ENCODE peak calls at places on chromosome 4, in six cellular contexts. C is PC-9, E is GM12878, X is ascending aorta, W is mucosa of descending colon, U is thyroid gland. K is an unnamed sample.

GRCh38 chr4:77159798-77160197 is 2.8 kb downstream of the CCNG2 start:
- DNase-seq in C (no peak), E (no peak), X (no peak), W (no peak), U (no peak), K (no peak)

GRCh38 chr4:101420661-101421060 is 73.3 kb upstream of the PPP3CA start:
- DNase-seq in C (no peak), E (no peak), X (no peak), W (no peak), U (no peak), K (peak)

GRCh38 chr4:60805500-60806313 is 394.4 kb upstream of the ADGRL3 start:
- DNase-seq in C (no peak), E (no peak), X (no peak), W (peak), U (no peak), K (peak)

GRCh38 chr4:3487861-3488260 is 24.8 kb downstream of the DOK7 start:
- DNase-seq in C (no peak), E (no peak), X (no peak), W (no peak), U (no peak), K (no peak)

GRCh38 chr4:1171306-1172227 is 816 bp downstream of the SPON2 start:
- DNase-seq in C (no peak), E (no peak), X (no peak), W (peak), U (peak), K (no peak)

GRCh38 chr4:7324651-7325121 is 110.0 kb downstream of the PSAPL1 start:
- DNase-seq in C (no peak), E (no peak), X (no peak), W (no peak), U (peak), K (no peak)

GRCh38 chr4:54230479-54231418 is 1.7 kb downstream of the PDGFRA start:
- DNase-seq in C (no peak), E (no peak), X (no peak), W (no peak), U (no peak), K (peak)

GRCh38 chr4:139663561-139664138 is 2.0 kb upstream of the MGST2 start:
- DNase-seq in C (no peak), E (no peak), X (no peak), W (no peak), U (no peak), K (no peak)

GRCh38 chr4:183607894-183608293 is 51.1 kb downstream of the RWDD4 start:
- DNase-seq in C (no peak), E (no peak), X (no peak), W (no peak), U (no peak), K (no peak)

GRCh38 chr4:86855572-86855971 is 6.4 kb upstream of the SLC10A6 start:
- DNase-seq in C (peak), E (no peak), X (no peak), W (no peak), U (no peak), K (peak)

GRCh38 chr4:81498046-81498445 is 26.3 kb upstream of the RASGEF1B start:
- DNase-seq in C (no peak), E (no peak), X (no peak), W (no peak), U (no peak), K (no peak)

GRCh38 chr4:141102367-141102766 is 30.9 kb downstream of the RNF150 start:
- DNase-seq in C (peak), E (no peak), X (no peak), W (no peak), U (no peak), K (peak)

GRCh38 chr4:70838400-70838971 is 1.2 kb downstream of the GRSF1 start:
- DNase-seq in C (no peak), E (no peak), X (no peak), W (no peak), U (no peak), K (peak)

GRCh38 chr4:180960758-180961401 is 1282.3 kb upstream of the TENM3 start:
- DNase-seq in C (no peak), E (no peak), X (no peak), W (no peak), U (no peak), K (peak)

GRCh38 chr4:6115746-6116586 is 84.4 kb downstream of the JAKMIP1 start:
- DNase-seq in C (no peak), E (no peak), X (no peak), W (no peak), U (no peak), K (no peak)

GRCh38 chr4:136737066-136737465 is 795.2 kb downstream of the PCDH18 start:
- DNase-seq in C (no peak), E (no peak), X (no peak), W (no peak), U (no peak), K (no peak)

GRCh38 chr4:56215901-56216300 is 171.4 kb downstream of the AASDH start:
- DNase-seq in C (no peak), E (no peak), X (no peak), W (peak), U (no peak), K (peak)

GRCh38 chr4:114277690-114278089 is 298.2 kb upstream of the ARSJ start:
- DNase-seq in C (no peak), E (no peak), X (no peak), W (no peak), U (no peak), K (peak)

GRCh38 chr4:13348216-13348615 is 135.9 kb downstream of the RAB28 start:
- DNase-seq in C (no peak), E (no peak), X (no peak), W (no peak), U (no peak), K (no peak)

GRCh38 chr4:101594588-101594987 is 195.9 kb upstream of the BANK1 start:
- DNase-seq in C (no peak), E (no peak), X (no peak), W (peak), U (no peak), K (no peak)

GRCh38 chr4:182242793-182243192 is 409 bp upstream of the TENM3 start:
- DNase-seq in C (no peak), E (no peak), X (no peak), W (no peak), U (no peak), K (no peak)

GRCh38 chr4:169583563-169583962 is 28.8 kb downstream of the NEK1 start:
- DNase-seq in C (no peak), E (no peak), X (no peak), W (no peak), U (no peak), K (peak)

GRCh38 chr4:120853101-120853940 is 69.2 kb downstream of the PRDM5 start:
- DNase-seq in C (no peak), E (no peak), X (no peak), W (no peak), U (no peak), K (peak)

GRCh38 chr4:165378763-165379631 is at the start of gene CPE:
- DNase-seq in C (no peak), E (no peak), X (peak), W (peak), U (peak), K (peak)

GRCh38 chr4:55770662-55771061 is 48.9 kb upstream of the EXOC1L start:
- DNase-seq in C (no peak), E (no peak), X (no peak), W (no peak), U (no peak), K (no peak)

GRCh38 chr4:153520871-153521329 is 54.7 kb downstream of the TMEM131L start:
- DNase-seq in C (no peak), E (peak), X (no peak), W (no peak), U (no peak), K (no peak)

GRCh38 chr4:133424611-133425010 is 275.5 kb downstream of the PCDH10 start:
- DNase-seq in C (no peak), E (no peak), X (no peak), W (no peak), U (no peak), K (no peak)

GRCh38 chr4:20422398-20422797 is 170.7 kb downstream of the SLIT2 start:
- DNase-seq in C (no peak), E (no peak), X (no peak), W (peak), U (peak), K (peak)

GRCh38 chr4:56958111-56958517 is 19.3 kb downstream of the NOA1 start:
- DNase-seq in C (no peak), E (no peak), X (peak), W (peak), U (peak), K (peak)

GRCh38 chr4:155615054-155615887 is 51.4 kb upstream of the GUCY1A1 start:
- DNase-seq in C (no peak), E (no peak), X (no peak), W (no peak), U (no peak), K (no peak)

GRCh38 chr4:169017971-169018370 is 7.9 kb upstream of the CBR4 start:
- DNase-seq in C (no peak), E (no peak), X (no peak), W (no peak), U (no peak), K (no peak)

GRCh38 chr4:41199788-41200187 is 14.6 kb downstream of the APBB2 start:
- DNase-seq in C (no peak), E (no peak), X (no peak), W (no peak), U (no peak), K (no peak)

GRCh38 chr4:158462611-158463010 is 59.1 kb upstream of the RXFP1 start:
- DNase-seq in C (no peak), E (no peak), X (no peak), W (no peak), U (no peak), K (no peak)

GRCh38 chr4:55854132-55854531 is 684 bp downstream of the EXOC1 start:
- DNase-seq in C (no peak), E (no peak), X (no peak), W (no peak), U (no peak), K (no peak)

GRCh38 chr4:25171451-25171850 is 11.2 kb upstream of the SEPSECS start:
- DNase-seq in C (no peak), E (no peak), X (no peak), W (no peak), U (no peak), K (no peak)

GRCh38 chr4:25177147-25177546 is 16.9 kb upstream of the SEPSECS start:
- DNase-seq in C (no peak), E (no peak), X (no peak), W (no peak), U (no peak), K (no peak)

GRCh38 chr4:25174674-25175073 is 14.4 kb upstream of the SEPSECS start:
- DNase-seq in C (peak), E (no peak), X (no peak), W (no peak), U (no peak), K (peak)

GRCh38 chr4:25169446-25169845 is 9.2 kb upstream of the SEPSECS start:
- DNase-seq in C (no peak), E (no peak), X (no peak), W (no peak), U (no peak), K (no peak)

DNA sequence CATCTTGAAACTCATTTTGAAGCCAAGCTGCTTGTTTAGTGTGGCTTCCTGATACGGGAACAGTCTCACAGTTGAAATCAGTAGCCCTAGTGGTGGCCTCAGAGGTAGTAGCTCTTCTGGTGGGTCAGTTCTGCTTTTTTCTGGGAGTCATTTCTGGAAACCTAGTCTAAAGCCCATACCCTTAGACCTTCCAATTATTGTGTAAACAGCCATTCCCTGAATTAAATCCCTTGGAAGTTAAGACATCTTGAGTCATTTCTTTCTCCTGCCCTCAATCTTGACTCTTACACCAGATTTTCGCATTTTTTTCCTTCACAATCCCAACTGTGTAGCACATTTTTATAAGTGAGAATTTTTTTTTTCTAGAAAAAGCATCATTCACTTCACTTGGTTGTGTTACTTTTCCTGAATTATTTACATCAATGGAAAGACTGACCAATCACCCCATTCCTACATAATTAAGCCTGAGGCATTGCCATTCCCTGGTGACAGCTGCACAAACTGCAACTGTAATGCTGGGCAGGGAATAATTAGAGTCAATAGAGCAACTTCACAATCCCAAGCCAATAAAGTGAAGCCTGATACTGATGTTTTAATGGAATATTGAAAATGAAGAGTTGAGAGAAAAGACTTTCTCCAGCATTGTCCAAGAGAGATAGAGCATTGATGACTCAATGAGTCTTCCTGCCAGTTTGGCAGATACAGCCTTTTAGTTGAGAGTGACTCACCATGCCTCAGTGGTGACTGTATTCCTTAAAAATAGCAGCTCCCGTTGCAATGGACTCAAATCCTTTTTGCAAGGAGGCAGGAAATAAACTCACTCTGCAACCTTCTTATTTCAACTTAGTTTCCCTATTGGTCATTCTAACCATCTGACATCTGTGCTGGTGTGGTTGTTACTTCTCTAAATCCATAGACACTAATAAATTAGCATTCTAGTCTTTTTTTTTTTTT is 13.0 kb upstream of the SEPSECS start:
- DNase-seq in C (peak), E (no peak), X (peak), W (peak), U (no peak), K (peak)
- TF ChIP-seq CTCF in C (no peak), E (no peak), X (no peak), W (no peak), U (no peak), K (peak)

GRCh38 chr4:67162692-67163091 is 382.6 kb downstream of the CENPC start:
- DNase-seq in C (no peak), E (no peak), X (no peak), W (no peak), U (no peak), K (no peak)

DNA sequence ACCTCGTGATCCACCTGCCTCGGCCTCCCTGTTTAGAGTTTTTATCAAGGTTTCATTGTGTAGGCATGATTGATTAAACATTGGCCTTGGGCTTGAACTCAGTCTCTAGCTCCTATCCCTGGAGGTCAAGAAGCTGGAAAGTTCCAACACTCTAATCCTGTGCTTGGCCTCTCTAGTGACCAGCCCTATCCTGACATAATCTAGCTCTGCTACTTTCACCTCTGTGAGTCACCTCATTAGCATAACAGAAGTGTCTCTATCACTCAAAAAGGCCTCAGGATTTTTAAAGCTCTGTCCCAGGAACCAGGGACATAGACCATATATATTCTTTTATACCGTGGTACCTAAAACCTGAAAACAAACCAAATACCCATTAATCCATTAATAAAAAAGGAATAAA is 377.5 kb downstream of the CENPC start:
- DNase-seq in C (no peak), E (no peak), X (no peak), W (no peak), U (no peak), K (no peak)
- H3K4me3 ChIP-seq in C (no peak), E (no peak), X (no peak), W (no peak), U (no peak), K (no peak)

GRCh38 chr4:122456228-122457106 is at the start of gene IL2:
- DNase-seq in C (no peak), E (no peak), X (no peak), W (no peak), U (no peak), K (no peak)

GRCh38 chr4:122453384-122454000 is 3.0 kb downstream of the IL2 start:
- DNase-seq in C (no peak), E (no peak), X (no peak), W (no peak), U (no peak), K (no peak)

GRCh38 chr4:122450847-122451246 is 5.7 kb downstream of the IL2 start:
- DNase-seq in C (no peak), E (no peak), X (no peak), W (no peak), U (no peak), K (peak)
- TF ChIP-seq CTCF in C (no peak), E (no peak), X (no peak), W (no peak), U (no peak), K (peak)

GRCh38 chr4:78293841-78294301 is 236.7 kb downstream of the FRAS1 start:
- DNase-seq in C (peak), E (no peak), X (no peak), W (no peak), U (no peak), K (peak)
- H3K4me3 ChIP-seq in C (no peak), E (no peak), X (no peak), W (no peak), U (no peak), K (no peak)

GRCh38 chr4:98786866-98787265 is 128.5 kb upstream of the TSPAN5 start:
- DNase-seq in C (no peak), E (no peak), X (no peak), W (no peak), U (no peak), K (peak)
- TF ChIP-seq CTCF in C (no peak), E (no peak), X (no peak), W (no peak), U (no peak), K (peak)

GRCh38 chr4:135319685-135320084 is 1118.1 kb upstream of the PABPC4L start:
- DNase-seq in C (no peak), E (no peak), X (no peak), W (no peak), U (no peak), K (no peak)

DNA sequence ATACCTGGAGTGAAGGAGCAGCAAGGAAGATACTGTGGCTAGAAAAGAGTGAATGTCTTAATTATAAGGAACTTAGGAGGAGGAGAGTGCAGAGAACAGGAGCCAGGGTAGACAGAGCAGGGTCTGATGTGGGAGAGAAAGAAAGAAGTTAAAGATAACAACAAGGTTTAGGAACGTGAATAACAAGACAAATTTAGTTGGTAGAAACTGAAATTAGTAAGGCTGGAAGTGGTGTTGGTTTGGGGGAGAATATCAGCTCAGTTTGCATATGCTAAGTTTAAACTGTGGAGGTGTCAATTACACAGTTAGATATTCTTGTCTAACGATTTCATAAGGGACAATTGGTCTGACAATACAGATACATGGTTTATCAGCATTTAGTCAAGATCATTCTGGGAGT is 1123.7 kb upstream of the PABPC4L start:
- DNase-seq in C (no peak), E (no peak), X (no peak), W (no peak), U (no peak), K (no peak)
- H3K4me3 ChIP-seq in C (no peak), E (no peak), X (no peak), W (no peak), U (no peak), K (no peak)

GRCh38 chr4:117702353-117702752 is 331.9 kb upstream of the NDST3 start:
- DNase-seq in C (no peak), E (no peak), X (no peak), W (no peak), U (no peak), K (no peak)

GRCh38 chr4:117699595-117699994 is 334.7 kb upstream of the NDST3 start:
- DNase-seq in C (no peak), E (no peak), X (no peak), W (no peak), U (no peak), K (no peak)

DNA sequence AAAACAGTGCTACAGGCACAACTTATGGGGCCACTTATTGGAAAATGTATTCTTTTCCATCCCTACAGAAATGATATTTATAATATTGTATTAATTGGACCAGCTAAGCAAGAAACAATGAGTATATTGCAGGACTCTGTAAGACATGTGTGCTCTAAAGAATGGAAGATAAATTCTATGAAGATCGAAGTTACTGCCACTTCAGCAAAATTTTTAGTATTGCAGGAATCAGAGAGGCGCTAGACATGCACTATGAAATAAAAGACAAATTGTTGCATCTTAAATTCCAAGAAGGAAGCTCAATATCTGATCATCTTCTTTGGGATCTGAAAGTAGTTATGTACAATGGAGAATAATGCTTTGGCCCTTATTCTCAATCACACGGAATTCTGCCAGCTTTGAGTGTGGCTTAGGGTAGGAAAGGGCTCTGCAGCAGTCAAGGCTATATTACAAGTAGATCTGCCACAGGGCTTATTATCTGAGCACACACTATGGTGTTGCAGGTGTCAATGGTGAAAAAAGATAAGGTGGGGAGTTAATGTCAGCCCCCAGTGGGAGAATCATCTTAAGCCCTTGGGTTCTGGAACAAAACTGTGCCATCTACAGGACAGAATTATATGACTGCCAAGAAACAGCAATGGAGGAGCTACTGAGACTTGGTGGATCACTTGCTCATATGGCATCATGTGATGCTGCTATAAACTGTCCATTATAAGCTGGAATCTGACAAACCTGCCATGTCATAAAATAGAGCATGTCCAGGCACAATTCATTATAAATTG is 334.0 kb upstream of the NDST3 start:
- DNase-seq in C (no peak), E (no peak), X (no peak), W (no peak), U (no peak), K (no peak)
- TF ChIP-seq CTCF in C (peak), E (peak), X (no peak), W (no peak), U (no peak), K (no peak)

GRCh38 chr4:108109997-108110416 is 58.7 kb downstream of the LEF1 start:
- DNase-seq in C (no peak), E (peak), X (no peak), W (no peak), U (no peak), K (no peak)

GRCh38 chr4:108113229-108113628 is 55.5 kb downstream of the LEF1 start:
- DNase-seq in C (no peak), E (no peak), X (no peak), W (no peak), U (peak), K (no peak)

GRCh38 chr4:108110450-108110849 is 58.3 kb downstream of the LEF1 start:
- DNase-seq in C (no peak), E (no peak), X (no peak), W (no peak), U (no peak), K (no peak)

GRCh38 chr4:108109111-108109510 is 59.6 kb downstream of the LEF1 start:
- DNase-seq in C (no peak), E (no peak), X (no peak), W (no peak), U (no peak), K (no peak)

GRCh38 chr4:108111781-108112180 is 57.0 kb downstream of the LEF1 start:
- DNase-seq in C (no peak), E (no peak), X (no peak), W (no peak), U (no peak), K (no peak)
- H3K4me3 ChIP-seq in C (no peak), E (no peak), X (no peak), W (no peak), U (no peak), K (no peak)